ENCODE peak calls at places on chromosomes 12 and 14, in nine cellular contexts. Q is stomach, E is prostate gland, R is SK-N-SH, D is breast epithelium, W is esophagus muscularis mucosa, I is transverse colon, G is GM12878, S is HCT116. Y is an unnamed sample.

GRCh38 chr14:61388976-61389576 is 67.7 kb downstream of the PRKCH start:
- DNase-seq in Q (no peak), E (no peak), R (no peak), D (no peak), W (no peak), I (no peak), G (no peak), S (peak; percentile 36), Y (no peak)

GRCh38 chr14:71932229-71932951 is at the start of gene RGS6:
- DNase-seq in Q (peak; percentile 28), E (peak; percentile 4), R (peak; percentile 52), D (no peak), W (peak; percentile 26), I (peak; percentile 12), G (no peak), S (peak; percentile 43), Y (no peak)

GRCh38 chr12:65585648-65586420 is 238.4 kb upstream of the HMGA2 start:
- DNase-seq in Q (no peak), E (no peak), R (no peak), D (no peak), W (no peak), I (no peak), G (no peak), S (no peak), Y (no peak)

GRCh38 chr14:104286496-104286895 is 148.1 kb downstream of the KIF26A start:
- DNase-seq in Q (no peak), E (no peak), R (no peak), D (no peak), W (no peak), I (no peak), G (no peak), S (no peak), Y (no peak)

GRCh38 chr12:27780612-27781408 is 774 bp upstream of the MANSC4 start:
- DNase-seq in Q (peak; percentile 26), E (peak; percentile 33), R (peak; percentile 70), D (no peak), W (no peak), I (peak; percentile 25), G (no peak), S (no peak), Y (no peak)

GRCh38 chr12:104357431-104357952 is 54.0 kb downstream of the EID3 start:
- DNase-seq in Q (no peak), E (no peak), R (no peak), D (no peak), W (peak; percentile 68), I (no peak), G (no peak), S (no peak), Y (no peak)

GRCh38 chr12:13167226-13167625 is 29.3 kb upstream of the EMP1 start:
- DNase-seq in Q (no peak), E (no peak), R (no peak), D (no peak), W (no peak), I (no peak), G (no peak), S (no peak), Y (no peak)

GRCh38 chr12:64739778-64740177 is 19.4 kb downstream of the GNS start:
- DNase-seq in Q (no peak), E (no peak), R (no peak), D (no peak), W (no peak), I (no peak), G (no peak), S (no peak), Y (no peak)

GRCh38 chr12:111361717-111362576 is 6.9 kb downstream of the PHETA1 start:
- DNase-seq in Q (peak; percentile 85), E (no peak), R (no peak), D (no peak), W (no peak), I (no peak), G (no peak), S (no peak), Y (no peak)

GRCh38 chr12:116406529-116406928 is 129.0 kb upstream of the MED13L start:
- DNase-seq in Q (peak; percentile 48), E (peak; percentile 94), R (no peak), D (peak; percentile 76), W (peak; percentile 95), I (peak; percentile 69), G (no peak), S (peak; percentile 83), Y (peak; percentile 96)

GRCh38 chr12:129531004-129531403 is 372.8 kb downstream of the TMEM132D start:
- DNase-seq in Q (peak; percentile 60), E (no peak), R (no peak), D (no peak), W (no peak), I (peak; percentile 87), G (no peak), S (no peak), Y (no peak)

GRCh38 chr12:70196732-70197361 is 46.4 kb upstream of the CNOT2 start:
- DNase-seq in Q (no peak), E (no peak), R (peak; percentile 2), D (no peak), W (no peak), I (no peak), G (no peak), S (no peak), Y (no peak)

GRCh38 chr12:77940011-77940423 is 109.3 kb downstream of the NAV3 start:
- DNase-seq in Q (no peak), E (no peak), R (no peak), D (no peak), W (no peak), I (no peak), G (no peak), S (peak; percentile 85), Y (no peak)

GRCh38 chr12:46214668-46215429 is 54.0 kb downstream of the SLC38A1 start:
- DNase-seq in Q (peak; percentile 45), E (no peak), R (no peak), D (no peak), W (no peak), I (peak; percentile 66), G (peak; percentile 78), S (no peak), Y (no peak)
- TF ChIP-seq POLR2AphosphoS5 in Q (peak; percentile 20), E (no peak), R (no peak), D (no peak), W (peak; percentile 37), I (peak; percentile 17), G (peak; percentile 60), S (no peak), Y (no peak)

GRCh38 chr12:132951649-132952048 is 4.5 kb downstream of the ZNF605 start:
- DNase-seq in Q (no peak), E (no peak), R (no peak), D (no peak), W (no peak), I (no peak), G (no peak), S (no peak), Y (no peak)
- H3K9me3 ChIP-seq in Q (peaks cover 74% of the 10 kb centered on the region), E (no peaks in the 10 kb centered on the region), R (peaks cover 6% of the 10 kb centered on the region), D (peaks cover 62% of the 10 kb centered on the region), W (peaks cover 39% of the 10 kb centered on the region), I (peaks cover 22% of the 10 kb centered on the region), G (peaks cover 41% of the 10 kb centered on the region), S (peaks cover 15% of the 10 kb centered on the region), Y (peaks cover 40% of the 10 kb centered on the region)

GRCh38 chr14:22598896-22599244 is 770 bp downstream of the ABHD4 start:
- DNase-seq in Q (peak; percentile 64), E (peak; percentile 67), R (no peak), D (no peak), W (no peak), I (peak; percentile 60), G (no peak), S (peak; percentile 16), Y (no peak)

GRCh38 chr14:22597265-22597664 is 835 bp upstream of the ABHD4 start:
- DNase-seq in Q (no peak), E (no peak), R (no peak), D (no peak), W (no peak), I (no peak), G (no peak), S (no peak), Y (no peak)

GRCh38 chr14:22599349-22599748 is 1.2 kb downstream of the ABHD4 start:
- DNase-seq in Q (no peak), E (no peak), R (no peak), D (no peak), W (no peak), I (no peak), G (no peak), S (no peak), Y (no peak)

GRCh38 chr14:22597771-22598098 is 365 bp upstream of the ABHD4 start:
- DNase-seq in Q (no peak), E (no peak), R (no peak), D (no peak), W (no peak), I (no peak), G (no peak), S (no peak), Y (no peak)

DNA sequence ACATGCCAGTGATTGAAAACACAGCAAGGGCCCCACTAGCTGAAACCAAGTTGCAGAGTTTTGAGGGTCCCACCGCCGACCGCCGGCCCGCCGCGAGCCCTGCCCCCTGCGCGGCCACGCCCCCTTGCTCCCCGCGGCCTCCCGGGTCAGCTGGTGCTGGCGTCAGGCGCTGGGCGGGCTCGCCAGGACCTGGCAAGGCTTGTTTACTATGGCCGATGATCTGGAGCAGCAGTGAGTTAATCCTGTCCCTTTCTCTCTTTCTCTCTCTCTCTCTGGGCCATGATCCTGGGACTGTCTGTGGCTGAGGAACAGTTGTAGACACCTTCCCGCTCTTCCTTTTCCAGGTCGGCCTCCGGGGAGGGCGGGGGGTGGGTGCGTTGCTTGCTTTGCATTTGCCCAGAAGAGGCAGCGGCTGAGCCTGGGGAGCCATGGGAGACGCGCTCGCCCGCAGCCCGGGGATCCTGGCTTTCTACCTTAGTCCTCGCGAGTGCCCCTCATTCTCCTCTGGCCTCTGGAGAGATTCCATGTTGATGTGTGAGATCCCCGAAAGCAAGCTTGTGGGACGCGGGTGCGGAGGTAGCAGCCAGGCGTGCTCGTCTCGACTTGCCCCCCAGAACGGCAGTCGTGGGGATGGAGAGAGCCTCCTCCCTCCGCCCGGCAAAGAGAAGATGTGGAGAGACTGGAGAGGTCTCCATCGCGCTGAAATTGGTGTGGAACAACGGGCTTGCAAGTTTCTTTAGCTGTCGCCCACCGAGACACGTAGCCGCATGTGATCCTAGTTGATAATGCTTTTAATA is at the start of gene ABHD4:
- DNase-seq in Q (peak; percentile 88), E (peak; percentile 82), R (peak; percentile 89), D (peak; percentile 87), W (peak; percentile 94), I (peak; percentile 89), G (no peak), S (no peak), Y (peak; percentile 89)
- TF ChIP-seq POLR2AphosphoS5 in Q (peak; percentile 93), E (peak; percentile 87), R (peak; percentile 69), D (peak; percentile 47), W (peak; percentile 90), I (peak; percentile 92), G (peak; percentile 41), S (peak; percentile 78), Y (no peak)

DNA sequence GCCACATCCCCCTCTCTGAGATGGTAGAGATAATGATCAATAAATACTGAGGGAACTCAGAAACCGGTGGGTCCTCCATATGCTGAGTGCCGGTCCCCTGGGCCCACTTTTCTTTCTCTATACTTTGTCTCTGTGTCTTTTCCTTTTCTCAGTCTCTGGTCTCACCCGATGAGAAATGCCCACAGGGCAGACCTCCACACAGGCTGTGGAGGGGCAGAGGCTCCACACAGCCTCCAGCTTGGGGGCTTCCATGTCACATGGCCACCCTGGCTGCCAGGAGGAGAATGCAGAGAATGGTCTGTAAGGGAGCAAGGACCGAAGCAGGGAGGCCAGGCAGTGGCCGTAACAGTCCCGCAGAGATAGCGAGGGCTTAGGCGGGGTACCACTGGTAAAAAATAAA is 105.9 kb downstream of the NTF3 start:
- DNase-seq in Q (no peak), E (no peak), R (no peak), D (no peak), W (peak; percentile 62), I (no peak), G (no peak), S (no peak), Y (no peak)
- H3K9me3 ChIP-seq in Q (peaks cover 9% of the 10 kb centered on the region), E (no peaks in the 10 kb centered on the region), R (no peaks in the 10 kb centered on the region), D (no peaks in the 10 kb centered on the region), W (no peaks in the 10 kb centered on the region), I (no peaks in the 10 kb centered on the region), G (no peaks in the 10 kb centered on the region), S (no peaks in the 10 kb centered on the region), Y (no peaks in the 10 kb centered on the region)

GRCh38 chr12:54378791-54379400 is 5.6 kb downstream of the ZNF385A start:
- DNase-seq in Q (peak; percentile 70), E (no peak), R (peak; percentile 93), D (no peak), W (no peak), I (peak; percentile 68), G (no peak), S (no peak), Y (no peak)
- TF ChIP-seq POLR2AphosphoS5 in Q (no peak), E (no peak), R (no peak), D (no peak), W (no peak), I (no peak), G (no peak), S (peak; percentile 38), Y (no peak)